ENCODE peak calls at places on chromosome 18, in five cellular contexts. G is body of pancreas, O is colonic mucosa, K is HCT116, E is tibial artery. L is an unnamed sample. For H3K4me1, the result is how much of the 10 kb centered on the place peaks cover.

GRCh38 chr18:44589709-44590108 is 91.0 kb upstream of the SETBP1 start:
- DNase-seq in G (no peak), O (no peak), K (no peak), E (no peak), L (no peak)

GRCh38 chr18:5979971-5980457 is 84.7 kb upstream of the TMEM200C start:
- DNase-seq in G (no peak), O (no peak), K (no peak), E (no peak), L (no peak)

GRCh38 chr18:70271742-70272141 is 17.1 kb upstream of the SOCS6 start:
- DNase-seq in G (no peak), O (no peak), K (no peak), E (no peak), L (no peak)

GRCh38 chr18:23211146-23211545 is 75.9 kb downstream of the CABLES1 start:
- DNase-seq in G (no peak), O (no peak), K (no peak), E (no peak), L (no peak)

GRCh38 chr18:37519506-37520135 is 46.0 kb downstream of the CELF4 start:
- DNase-seq in G (no peak), O (no peak), K (no peak), E (no peak), L (no peak)

GRCh38 chr18:54192415-54192814 is 32.1 kb downstream of the MBD2 start:
- DNase-seq in G (no peak), O (no peak), K (no peak), E (no peak), L (no peak)

GRCh38 chr18:43826215-43826614 is 548.9 kb upstream of the SYT4 start:
- DNase-seq in G (no peak), O (no peak), K (no peak), E (no peak), L (no peak)

GRCh38 chr18:37252854-37253396 is 312.7 kb downstream of the CELF4 start:
- DNase-seq in G (no peak), O (no peak), K (no peak), E (no peak), L (no peak)

GRCh38 chr18:12049983-12050811 is 43.4 kb upstream of the ANKRD62 start:
- DNase-seq in G (no peak), O (no peak), K (no peak), E (no peak), L (no peak)

GRCh38 chr18:3720818-3721545 is 271.0 kb downstream of the TGIF1 start:
- DNase-seq in G (no peak), O (no peak), K (no peak), E (no peak), L (no peak)

GRCh38 chr18:46424898-46425297 is 232.1 kb downstream of the LOXHD1 start:
- DNase-seq in G (no peak), O (no peak), K (no peak), E (no peak), L (no peak)

GRCh38 chr18:23369231-23369630 is 83.9 kb upstream of the RIOK3 start:
- DNase-seq in G (no peak), O (no peak), K (no peak), E (no peak), L (no peak)

GRCh38 chr18:23231340-23232021 is 96.2 kb downstream of the CABLES1 start:
- DNase-seq in G (peak), O (peak), K (no peak), E (peak), L (no peak)

GRCh38 chr18:45806226-45806625 is 19.2 kb upstream of the SIGLEC15 start:
- DNase-seq in G (no peak), O (no peak), K (no peak), E (no peak), L (no peak)

GRCh38 chr18:25832008-25832604 is 258.3 kb downstream of the SS18 start:
- DNase-seq in G (peak), O (peak), K (peak), E (no peak), L (no peak)

GRCh38 chr18:70151554-70152130 is 53.8 kb downstream of the RTTN start:
- DNase-seq in G (no peak), O (no peak), K (no peak), E (no peak), L (no peak)

GRCh38 chr18:55404136-55404810 is 183.7 kb downstream of the TCF4 start:
- DNase-seq in G (no peak), O (no peak), K (no peak), E (no peak), L (no peak)

GRCh38 chr18:22552254-22552653 is 134.5 kb upstream of the CTAGE1 start:
- DNase-seq in G (no peak), O (no peak), K (no peak), E (no peak), L (no peak)

GRCh38 chr18:21632393-21632792 is 20.3 kb downstream of the SNRPD1 start:
- DNase-seq in G (no peak), O (no peak), K (no peak), E (no peak), L (no peak)

GRCh38 chr18:35241523-35241804 is 630 bp downstream of the ZNF397 start:
- DNase-seq in G (no peak), O (no peak), K (no peak), E (no peak), L (no peak)

GRCh38 chr18:41155025-41155424 is 800.0 kb upstream of the PIK3C3 start:
- DNase-seq in G (no peak), O (no peak), K (no peak), E (no peak), L (no peak)

GRCh38 chr18:46528037-46528436 is 129.0 kb downstream of the LOXHD1 start:
- DNase-seq in G (no peak), O (no peak), K (no peak), E (no peak), L (no peak)

GRCh38 chr18:3273042-3273441 is 11.1 kb downstream of the MYL12B start:
- DNase-seq in G (no peak), O (no peak), K (no peak), E (no peak), L (no peak)

GRCh38 chr18:23337599-23338444 is 115.3 kb upstream of the RIOK3 start:
- DNase-seq in G (no peak), O (no peak), K (peak), E (no peak), L (no peak)

GRCh38 chr18:67359868-67360838 is 156.4 kb downstream of the DSEL start:
- DNase-seq in G (peak), O (no peak), K (no peak), E (peak), L (peak)

GRCh38 chr18:2083691-2084090 is 487.6 kb downstream of the METTL4 start:
- DNase-seq in G (no peak), O (no peak), K (no peak), E (no peak), L (no peak)

GRCh38 chr18:79283341-79283879 is 112.3 kb upstream of the NFATC1 start:
- DNase-seq in G (no peak), O (no peak), K (no peak), E (no peak), L (no peak)

GRCh38 chr18:2197945-2198344 is 373.4 kb downstream of the METTL4 start:
- DNase-seq in G (no peak), O (no peak), K (no peak), E (no peak), L (no peak)

GRCh38 chr18:23172981-23173380 is 37.7 kb downstream of the CABLES1 start:
- DNase-seq in G (no peak), O (no peak), K (no peak), E (no peak), L (no peak)

GRCh38 chr18:79493211-79493800 is 97.6 kb downstream of the NFATC1 start:
- DNase-seq in G (no peak), O (no peak), K (no peak), E (peak), L (peak)

GRCh38 chr18:32037616-32038015 is 19.0 kb downstream of the RNF125 start:
- DNase-seq in G (no peak), O (no peak), K (no peak), E (no peak), L (no peak)
- H3K4me1 ChIP-seq in G (under half), O (under half), K (under half), E (under half), L (under half)

GRCh38 chr18:58143391-58143790 is 99.4 kb downstream of the NEDD4L start:
- DNase-seq in G (no peak), O (no peak), K (no peak), E (no peak), L (no peak)
- H3K4me3 ChIP-seq in G (no peak), O (no peak), K (no peak), E (no peak), L (no peak)

GRCh38 chr18:48949606-48950535 is 894 bp downstream of the SMAD7 start:
- DNase-seq in G (peak), O (peak), K (no peak), E (no peak), L (no peak)
- TF ChIP-seq CTCF in G (no peak), O (no peak), K (peak), E (peak), L (no peak)

GRCh38 chr18:63283305-63283704 is 36.3 kb downstream of the BCL2 start:
- DNase-seq in G (no peak), O (no peak), K (no peak), E (no peak), L (no peak)
- H3K4me1 ChIP-seq in G (under half), O (under half), K (under half), E (under half), L (under half)

DNA sequence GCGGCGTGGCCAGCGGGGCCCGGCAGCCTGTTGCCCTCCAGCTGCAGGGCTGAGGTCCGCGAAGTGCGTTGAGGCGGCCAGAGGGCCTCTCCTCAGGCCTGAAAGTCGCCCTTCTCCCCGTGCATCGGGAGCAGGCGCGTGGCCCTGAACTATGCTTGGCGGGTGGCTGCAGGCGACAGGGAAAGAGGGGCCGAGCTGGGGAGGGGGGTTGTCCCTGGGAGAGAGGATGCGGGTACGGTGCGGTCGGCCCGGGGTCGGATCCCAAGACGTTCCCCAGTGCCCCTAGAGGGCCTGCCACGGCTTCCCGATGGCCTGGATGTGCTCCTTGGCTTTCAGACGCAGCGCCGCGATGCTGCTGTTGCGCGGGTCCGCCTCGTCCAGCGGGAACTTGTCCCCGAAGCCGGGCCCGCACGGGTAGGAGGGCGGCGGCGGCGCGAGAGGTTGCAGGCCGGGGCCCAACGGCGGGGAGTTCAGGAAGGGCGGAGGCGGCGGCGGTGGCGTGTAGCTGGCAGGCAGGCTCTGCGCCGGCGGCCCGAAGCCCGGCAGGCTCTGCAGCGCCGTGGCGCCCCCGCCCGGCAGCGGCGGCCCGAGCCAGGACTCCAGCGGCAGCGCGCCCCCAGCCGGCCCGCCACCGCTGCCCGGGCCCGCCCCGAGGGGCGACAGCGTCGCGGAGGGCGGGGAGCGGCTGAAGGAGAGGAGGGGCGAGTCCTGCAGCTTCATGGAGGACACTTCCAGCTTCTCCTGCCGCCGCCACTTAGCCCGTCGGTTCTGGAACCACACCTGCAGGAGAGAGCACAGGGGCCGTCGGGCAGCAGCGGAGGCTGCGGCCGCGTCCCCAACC is 4.3 kb downstream of the RAX start:
- DNase-seq in G (peak), O (no peak), K (no peak), E (no peak), L (peak)
- H3K4me3 ChIP-seq in G (no peak), O (no peak), K (peak), E (no peak), L (no peak)

DNA sequence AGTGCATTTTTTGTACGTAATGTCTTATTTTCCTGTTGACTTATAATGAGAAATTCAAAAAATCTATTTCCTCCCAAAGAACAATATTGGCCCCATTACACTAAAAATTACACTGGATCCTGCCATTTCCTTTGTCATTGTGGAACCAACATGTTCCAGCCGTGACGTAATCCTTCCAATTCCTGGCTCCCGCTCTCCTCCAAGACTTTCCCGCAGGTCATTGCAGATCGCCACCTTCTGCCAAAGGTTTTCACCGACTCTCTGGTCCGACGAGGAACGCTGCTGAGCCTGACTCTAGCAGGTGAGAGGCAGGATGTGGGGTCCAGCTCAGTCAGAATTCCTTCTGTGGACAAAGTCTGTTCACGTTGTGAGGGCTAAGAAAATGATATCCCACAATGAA is 38.0 kb downstream of the PTGR3 start:
- DNase-seq in G (no peak), O (no peak), K (no peak), E (no peak), L (no peak)
- TF ChIP-seq CTCF in G (no peak), O (no peak), K (no peak), E (no peak), L (no peak)

GRCh38 chr18:13540783-13541182 is 185.6 kb downstream of the FAM210A start:
- DNase-seq in G (no peak), O (no peak), K (no peak), E (no peak), L (peak)
- H3K4me1 ChIP-seq in G (under half), O (under half), K (under half), E (under half), L (under half)

GRCh38 chr18:76977108-76977621 is 154.8 kb downstream of the ZNF236 start:
- DNase-seq in G (peak), O (peak), K (no peak), E (no peak), L (peak)
- H3K4me3 ChIP-seq in G (no peak), O (peak), K (no peak), E (no peak), L (no peak)

DNA sequence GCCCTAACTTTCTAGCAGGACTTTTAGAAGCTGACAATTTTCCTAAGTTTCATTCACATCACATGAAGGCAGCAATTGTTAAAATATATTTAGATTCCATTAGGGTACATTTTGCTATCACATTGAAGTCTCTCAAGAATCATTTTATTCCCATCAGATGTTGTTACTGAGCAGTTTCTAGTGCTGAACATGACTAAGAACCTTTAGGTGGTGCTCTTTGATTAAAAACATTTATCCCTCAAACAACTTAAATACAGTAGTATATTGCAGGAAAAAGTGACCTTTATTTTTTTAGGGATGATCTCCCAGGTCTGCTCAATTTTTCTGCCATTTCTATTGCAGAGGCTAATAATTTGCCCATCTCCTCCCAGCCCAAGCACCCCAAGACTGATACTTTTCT is 22.9 kb upstream of the NARS1 start:
- DNase-seq in G (no peak), O (no peak), K (no peak), E (no peak), L (no peak)
- TF ChIP-seq CTCF in G (no peak), O (no peak), K (peak), E (no peak), L (no peak)